ENCODE peak calls at places on chromosomes 5 and 9, in eight cellular contexts. One of them, this sample, is unnamed.

GRCh38 chr9:18726546-18726945 is 252.6 kb downstream of the ADAMTSL1 start:
- DNase-seq in H1: no peak
- DNase-seq in K562: no peak
- DNase-seq in WTC11: no peak
- DNase-seq in A549: no peak
- DNase-seq in SK-N-SH: no peak
- DNase-seq in HepG2: no peak
- DNase-seq in GM12878: no peak
- DNase-seq in this sample: peak; percentile 64

GRCh38 chr5:109418752-109419352 is 9.1 kb upstream of the PJA2 start:
- DNase-seq in H1: no peak
- DNase-seq in K562: no peak
- DNase-seq in WTC11: no peak
- DNase-seq in A549: no peak
- DNase-seq in SK-N-SH: no peak
- DNase-seq in HepG2: no peak
- DNase-seq in GM12878: no peak
- DNase-seq in this sample: no peak

GRCh38 chr5:1006656-1007071 is 1.9 kb upstream of the NKD2 start:
- DNase-seq in H1: no peak
- DNase-seq in K562: no peak
- DNase-seq in WTC11: peak; percentile 7
- DNase-seq in A549: no peak
- DNase-seq in SK-N-SH: no peak
- DNase-seq in HepG2: no peak
- DNase-seq in GM12878: no peak
- DNase-seq in this sample: no peak

GRCh38 chr9:137435980-137436760 is 5.0 kb downstream of the ENTPD8 start:
- DNase-seq in H1: no peak
- DNase-seq in K562: peak; percentile 94
- DNase-seq in WTC11: peak; percentile 11
- DNase-seq in A549: peak; percentile 77
- DNase-seq in SK-N-SH: peak; percentile 65
- DNase-seq in HepG2: peak; percentile 62
- DNase-seq in GM12878: no peak
- DNase-seq in this sample: peak; percentile 76

GRCh38 chr9:86668488-86668887 is 278.8 kb downstream of the GAS1 start:
- DNase-seq in H1: no peak
- DNase-seq in K562: no peak
- DNase-seq in WTC11: no peak
- DNase-seq in A549: no peak
- DNase-seq in SK-N-SH: no peak
- DNase-seq in HepG2: no peak
- DNase-seq in GM12878: no peak
- DNase-seq in this sample: peak; percentile 62

GRCh38 chr5:144328980-144329379 is 158.3 kb downstream of the KCTD16 start:
- DNase-seq in H1: no peak
- DNase-seq in K562: no peak
- DNase-seq in WTC11: no peak
- DNase-seq in A549: no peak
- DNase-seq in SK-N-SH: no peak
- DNase-seq in HepG2: no peak
- DNase-seq in GM12878: no peak
- DNase-seq in this sample: no peak

GRCh38 chr9:137832191-137832700 is 45.3 kb upstream of the CACNA1B start:
- DNase-seq in H1: no peak
- DNase-seq in K562: peak; percentile 18
- DNase-seq in WTC11: no peak
- DNase-seq in A549: no peak
- DNase-seq in SK-N-SH: no peak
- DNase-seq in HepG2: no peak
- DNase-seq in GM12878: no peak
- DNase-seq in this sample: no peak

GRCh38 chr9:79357620-79358019 is 214.1 kb upstream of the TLE4 start:
- DNase-seq in H1: no peak
- DNase-seq in K562: no peak
- DNase-seq in WTC11: no peak
- DNase-seq in A549: no peak
- DNase-seq in SK-N-SH: no peak
- DNase-seq in HepG2: no peak
- DNase-seq in GM12878: no peak
- DNase-seq in this sample: no peak

GRCh38 chr5:128403350-128403749 is 134.7 kb downstream of the FBN2 start:
- DNase-seq in H1: no peak
- DNase-seq in K562: no peak
- DNase-seq in WTC11: no peak
- DNase-seq in A549: no peak
- DNase-seq in SK-N-SH: no peak
- DNase-seq in HepG2: no peak
- DNase-seq in GM12878: no peak
- DNase-seq in this sample: no peak

GRCh38 chr9:5994486-5994885 is 20.9 kb downstream of the RANBP6 start:
- DNase-seq in H1: no peak
- DNase-seq in K562: no peak
- DNase-seq in WTC11: no peak
- DNase-seq in A549: no peak
- DNase-seq in SK-N-SH: no peak
- DNase-seq in HepG2: no peak
- DNase-seq in GM12878: no peak
- DNase-seq in this sample: no peak

GRCh38 chr9:112831281-112831851 is 59.3 kb downstream of the SLC46A2 start:
- DNase-seq in H1: no peak
- DNase-seq in K562: no peak
- DNase-seq in WTC11: no peak
- DNase-seq in A549: no peak
- DNase-seq in SK-N-SH: no peak
- DNase-seq in HepG2: no peak
- DNase-seq in GM12878: no peak
- DNase-seq in this sample: no peak

GRCh38 chr5:135032613-135033025 is 1.4 kb downstream of the PITX1 start:
- DNase-seq in H1: no peak
- DNase-seq in K562: no peak
- DNase-seq in WTC11: no peak
- DNase-seq in A549: no peak
- DNase-seq in SK-N-SH: no peak
- DNase-seq in HepG2: no peak
- DNase-seq in GM12878: no peak
- DNase-seq in this sample: no peak

GRCh38 chr9:125361837-125362531 is 100.4 kb downstream of the GAPVD1 start:
- DNase-seq in H1: no peak
- DNase-seq in K562: peak; percentile 21
- DNase-seq in WTC11: peak; percentile 39
- DNase-seq in A549: peak; percentile 51
- DNase-seq in SK-N-SH: no peak
- DNase-seq in HepG2: no peak
- DNase-seq in GM12878: no peak
- DNase-seq in this sample: peak; percentile 17

GRCh38 chr9:124281934-124282351 is 24.2 kb downstream of the NEK6 start:
- DNase-seq in H1: no peak
- DNase-seq in K562: no peak
- DNase-seq in WTC11: no peak
- DNase-seq in A549: no peak
- DNase-seq in SK-N-SH: no peak
- DNase-seq in HepG2: peak; percentile 50
- DNase-seq in GM12878: no peak
- DNase-seq in this sample: no peak

GRCh38 chr5:68652507-68652906 is 437.0 kb downstream of the PIK3R1 start:
- DNase-seq in H1: no peak
- DNase-seq in K562: no peak
- DNase-seq in WTC11: no peak
- DNase-seq in A549: peak; percentile 24
- DNase-seq in SK-N-SH: no peak
- DNase-seq in HepG2: no peak
- DNase-seq in GM12878: no peak
- DNase-seq in this sample: no peak

GRCh38 chr9:22002038-22002437 is 7.1 kb downstream of the CDKN2B start:
- DNase-seq in H1: no peak
- DNase-seq in K562: no peak
- DNase-seq in WTC11: no peak
- DNase-seq in A549: no peak
- DNase-seq in SK-N-SH: no peak
- DNase-seq in HepG2: no peak
- DNase-seq in GM12878: no peak
- DNase-seq in this sample: no peak

GRCh38 chr9:131039129-131039954 is 30.4 kb downstream of the LAMC3 start:
- DNase-seq in H1: no peak
- DNase-seq in K562: no peak
- DNase-seq in WTC11: no peak
- DNase-seq in A549: no peak
- DNase-seq in SK-N-SH: no peak
- DNase-seq in HepG2: no peak
- DNase-seq in GM12878: no peak
- DNase-seq in this sample: no peak

DNA sequence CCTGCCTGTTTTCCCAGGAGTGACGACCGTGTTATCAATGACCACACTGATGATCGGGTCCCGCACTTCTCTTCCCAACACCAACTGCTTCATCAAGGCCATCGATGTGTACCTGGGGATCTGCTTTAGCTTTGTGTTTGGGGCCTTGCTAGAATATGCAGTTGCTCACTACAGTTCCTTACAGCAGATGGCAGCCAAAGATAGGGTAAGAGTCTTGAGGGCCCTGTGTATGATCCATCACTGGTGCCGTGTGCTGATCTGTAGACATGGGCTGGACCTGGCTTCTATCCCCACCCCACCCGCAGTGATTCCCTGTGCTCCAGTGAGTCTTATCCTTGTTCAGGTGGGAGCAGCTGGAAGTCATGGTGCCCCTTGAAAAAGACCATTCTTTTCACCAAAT is 26.0 kb downstream of the GABRP start:
- DNase-seq in H1: peak; percentile 13
- DNase-seq in K562: peak; percentile 11
- DNase-seq in WTC11: peak; percentile 30
- DNase-seq in A549: peak; percentile 66
- DNase-seq in SK-N-SH: peak; percentile 41
- DNase-seq in HepG2: no peak
- DNase-seq in GM12878: no peak
- DNase-seq in this sample: peak; percentile 71
- TF ChIP-seq USF2 in H1: no peak
- TF ChIP-seq USF2 in K562: no peak
- TF ChIP-seq USF2 in WTC11: no peak
- TF ChIP-seq USF2 in A549: no peak
- TF ChIP-seq USF2 in SK-N-SH: no peak
- TF ChIP-seq USF2 in HepG2: no peak
- TF ChIP-seq USF2 in GM12878: no peak
- TF ChIP-seq USF2 in this sample: no peak

DNA sequence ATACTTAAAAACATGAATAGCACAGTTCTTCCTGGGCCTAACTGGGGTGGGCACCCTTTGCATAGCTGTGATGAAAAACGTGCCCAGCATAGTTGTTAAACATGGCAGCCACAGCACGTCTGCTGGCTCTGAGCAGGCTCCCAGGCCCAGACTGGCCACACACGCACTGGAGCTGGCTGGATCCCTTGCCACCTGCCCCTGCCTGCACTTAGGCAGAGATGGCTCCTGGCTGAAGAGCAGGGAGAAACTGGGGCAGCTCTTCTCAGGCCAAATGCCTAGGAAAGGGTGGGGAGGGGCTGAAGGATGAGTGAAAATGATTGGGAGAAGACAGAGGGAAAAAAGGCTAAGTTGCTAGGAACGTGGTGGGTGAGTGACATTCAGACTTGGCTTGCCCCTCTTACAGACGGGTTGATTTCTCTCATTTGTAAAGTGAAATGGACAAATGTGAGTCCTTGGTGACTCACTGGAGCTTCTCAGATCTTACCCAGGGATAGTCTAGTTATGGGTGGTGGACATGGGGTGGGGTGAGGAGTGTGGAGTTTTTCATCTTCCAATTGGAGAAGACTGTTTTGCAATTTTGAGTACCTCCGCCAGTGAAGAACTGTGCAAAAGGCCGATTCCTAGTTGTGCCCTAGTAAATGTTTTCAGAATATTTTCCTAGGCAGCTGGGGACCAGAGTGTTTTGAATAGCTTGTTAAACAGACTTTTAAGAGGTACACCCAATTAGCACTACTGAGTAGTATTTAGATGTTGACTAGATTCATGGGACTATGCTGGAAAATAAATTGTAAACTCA is 42.4 kb downstream of the TRIO start:
- DNase-seq in H1: no peak
- DNase-seq in K562: no peak
- DNase-seq in WTC11: no peak
- DNase-seq in A549: peak; percentile 77
- DNase-seq in SK-N-SH: no peak
- DNase-seq in HepG2: no peak
- DNase-seq in GM12878: no peak
- DNase-seq in this sample: peak; percentile 77
- TF ChIP-seq USF2 in H1: no peak
- TF ChIP-seq USF2 in K562: no peak
- TF ChIP-seq USF2 in WTC11: no peak
- TF ChIP-seq USF2 in A549: no peak
- TF ChIP-seq USF2 in SK-N-SH: no peak
- TF ChIP-seq USF2 in HepG2: no peak
- TF ChIP-seq USF2 in GM12878: no peak
- TF ChIP-seq USF2 in this sample: no peak

DNA sequence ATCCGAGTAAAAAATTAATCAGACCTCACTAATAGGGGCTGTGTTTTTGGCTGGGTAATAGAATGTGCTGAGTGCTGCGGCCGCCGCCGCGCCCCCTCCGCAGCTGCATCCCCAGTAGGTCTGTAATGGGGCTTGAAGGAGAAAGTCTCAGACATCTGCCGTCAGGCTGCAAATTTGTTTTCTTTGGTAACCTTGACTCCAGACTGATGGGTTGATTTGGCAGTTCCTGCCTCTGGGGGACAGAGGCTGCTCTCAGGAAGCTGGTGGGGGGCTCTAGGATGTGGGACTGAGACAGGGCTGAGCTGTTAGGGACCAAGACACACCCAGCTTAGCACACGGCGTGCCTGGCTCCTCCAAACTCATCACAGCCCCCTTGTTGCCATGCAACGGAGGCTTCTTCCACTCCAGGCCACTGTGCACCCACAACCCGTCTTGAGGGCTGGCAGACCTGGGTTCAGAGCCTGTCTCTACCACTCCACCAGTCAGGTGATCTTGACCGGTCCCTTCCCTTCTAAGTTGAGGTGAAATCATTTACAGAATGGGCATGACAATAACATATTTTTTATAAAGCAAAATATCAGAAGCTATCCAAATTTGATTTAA is 144.7 kb downstream of the NSG2 start:
- DNase-seq in H1: no peak
- DNase-seq in K562: no peak
- DNase-seq in WTC11: no peak
- DNase-seq in A549: no peak
- DNase-seq in SK-N-SH: peak; percentile 75
- DNase-seq in HepG2: no peak
- DNase-seq in GM12878: no peak
- DNase-seq in this sample: no peak
- TF ChIP-seq USF2 in H1: no peak
- TF ChIP-seq USF2 in K562: no peak
- TF ChIP-seq USF2 in WTC11: no peak
- TF ChIP-seq USF2 in A549: no peak
- TF ChIP-seq USF2 in SK-N-SH: no peak
- TF ChIP-seq USF2 in HepG2: no peak
- TF ChIP-seq USF2 in GM12878: no peak
- TF ChIP-seq USF2 in this sample: no peak

DNA sequence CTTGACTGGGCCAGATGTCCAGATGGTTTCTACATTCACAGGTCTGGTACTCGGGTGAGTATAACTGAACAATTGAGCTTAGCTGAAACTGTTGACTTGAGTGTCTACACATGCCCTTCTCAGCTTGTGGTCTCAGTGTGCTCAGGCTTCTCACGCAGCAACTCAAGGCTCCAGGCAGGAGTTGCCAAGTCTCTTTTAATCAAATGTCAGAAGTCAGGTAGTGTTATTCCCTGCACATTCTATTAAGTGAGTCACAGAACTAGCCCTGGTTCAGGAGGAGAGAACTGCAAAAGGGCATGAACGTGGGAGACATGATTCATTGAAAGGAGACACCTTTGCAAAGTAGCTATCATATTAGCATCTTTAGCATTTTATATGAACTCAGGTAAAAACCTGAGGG is 199.3 kb upstream of the ACTBL2 start:
- DNase-seq in H1: no peak
- DNase-seq in K562: no peak
- DNase-seq in WTC11: no peak
- DNase-seq in A549: no peak
- DNase-seq in SK-N-SH: no peak
- DNase-seq in HepG2: no peak
- DNase-seq in GM12878: no peak
- DNase-seq in this sample: peak; percentile 55
- TF ChIP-seq USF2 in H1: no peak
- TF ChIP-seq USF2 in K562: no peak
- TF ChIP-seq USF2 in WTC11: no peak
- TF ChIP-seq USF2 in A549: no peak
- TF ChIP-seq USF2 in SK-N-SH: no peak
- TF ChIP-seq USF2 in HepG2: no peak
- TF ChIP-seq USF2 in GM12878: no peak
- TF ChIP-seq USF2 in this sample: no peak